ENCODE peak calls at places on chromosomes 7 and 10, in seven cellular contexts. D, X, U, C, G, A and J are unnamed samples.

GRCh38 chr7:27156508-27156898 is at the start of gene HOXA7:
- DNase-seq in D (peak; percentile 82), X (peak; percentile 79), U (peak; percentile 73), C (no peak), G (peak; percentile 90), A (no peak), J (no peak)

GRCh38 chr10:49488056-49488455 is 50.9 kb downstream of the ERCC6 start:
- DNase-seq in D (no peak), X (no peak), U (no peak), C (no peak), G (peak; percentile 66), A (no peak), J (no peak)

GRCh38 chr10:77877461-77878344 is 48.9 kb downstream of the DLG5 start:
- DNase-seq in D (peak; percentile 76), X (no peak), U (no peak), C (peak; percentile 57), G (peak; percentile 89), A (peak; percentile 30), J (no peak)

GRCh38 chr7:57328457-57328856 is 121.5 kb upstream of the ZNF716 start:
- DNase-seq in D (no peak), X (no peak), U (no peak), C (no peak), G (peak; percentile 93), A (peak; percentile 81), J (no peak)

GRCh38 chr7:30087371-30087770 is 47.4 kb upstream of the MTURN start:
- DNase-seq in D (no peak), X (no peak), U (no peak), C (no peak), G (no peak), A (no peak), J (no peak)

GRCh38 chr10:80252296-80252887 is 37.1 kb downstream of the MAT1A start:
- DNase-seq in D (no peak), X (no peak), U (no peak), C (no peak), G (no peak), A (no peak), J (no peak)

GRCh38 chr10:114708717-114709352 is 50.8 kb upstream of the ABLIM1 start:
- DNase-seq in D (peak; percentile 87), X (no peak), U (peak; percentile 58), C (peak; percentile 85), G (no peak), A (no peak), J (peak; percentile 84)

GRCh38 chr10:29689001-29689400 is 54.2 kb upstream of the SVIL start:
- DNase-seq in D (peak; percentile 81), X (no peak), U (no peak), C (peak; percentile 80), G (no peak), A (no peak), J (peak; percentile 14)

GRCh38 chr7:15508258-15508657 is 53.6 kb downstream of the AGMO start:
- DNase-seq in D (peak; percentile 22), X (no peak), U (no peak), C (peak; percentile 74), G (no peak), A (no peak), J (no peak)

GRCh38 chr7:124718032-124718766 is 47.4 kb downstream of the GPR37 start:
- DNase-seq in D (peak; percentile 27), X (no peak), U (no peak), C (no peak), G (no peak), A (no peak), J (no peak)

GRCh38 chr7:142636751-142637150 is 112.5 kb upstream of the PRSS1 start:
- DNase-seq in D (no peak), X (no peak), U (no peak), C (no peak), G (no peak), A (no peak), J (no peak)

GRCh38 chr7:81691199-81691821 is 78.5 kb downstream of the HGF start:
- DNase-seq in D (peak; percentile 13), X (no peak), U (no peak), C (peak; percentile 74), G (no peak), A (no peak), J (no peak)

GRCh38 chr7:67724435-67724834 is 727.8 kb downstream of the TYW1 start:
- DNase-seq in D (no peak), X (no peak), U (no peak), C (no peak), G (no peak), A (no peak), J (no peak)

GRCh38 chr7:100546868-100547800 is 8.1 kb downstream of the AGFG2 start:
- DNase-seq in D (no peak), X (no peak), U (no peak), C (no peak), G (no peak), A (no peak), J (no peak)

GRCh38 chr7:78510580-78511188 is 712.1 kb downstream of the PHTF2 start:
- DNase-seq in D (peak; percentile 51), X (no peak), U (peak; percentile 7), C (peak; percentile 62), G (peak; percentile 49), A (peak; percentile 7), J (peak; percentile 32)

GRCh38 chr7:45570797-45571196 is 3.4 kb upstream of the ADCY1 start:
- DNase-seq in D (no peak), X (no peak), U (no peak), C (no peak), G (no peak), A (no peak), J (no peak)

GRCh38 chr10:69703256-69703655 is 73.2 kb downstream of the FAM241B start:
- DNase-seq in D (no peak), X (no peak), U (no peak), C (no peak), G (no peak), A (no peak), J (no peak)

DNA sequence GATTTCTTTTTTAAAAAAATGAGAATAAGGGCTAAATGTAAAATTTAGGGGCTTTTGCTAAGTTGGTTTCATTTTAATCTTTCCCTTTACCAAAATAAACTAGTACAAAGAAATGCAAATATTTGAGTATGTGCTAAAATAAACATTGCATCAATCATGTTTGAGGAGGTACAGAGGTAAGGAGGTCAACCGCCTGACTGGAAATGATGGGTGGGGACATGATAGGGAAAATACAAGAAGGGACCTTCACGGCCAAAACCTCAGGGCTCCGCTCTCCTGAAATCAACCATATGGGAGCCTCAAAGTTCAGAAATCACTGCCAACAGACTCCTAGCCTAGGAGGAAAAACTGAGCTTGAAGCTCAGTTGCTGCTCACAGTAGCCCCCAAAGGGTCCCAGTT is 207.6 kb downstream of the AHR start:
- DNase-seq in D (peak; percentile 41), X (peak; percentile 17), U (peak; percentile 5), C (peak; percentile 27), G (no peak), A (no peak), J (no peak)
- H3K4me3 ChIP-seq in D (no peak overlapping the region), X (no peak overlapping the region), U (no peak overlapping the region), C (no peak overlapping the region), G (no peak overlapping the region), A (no peak overlapping the region), J (no peak overlapping the region)

GRCh38 chr7:157466473-157467261 is 129.9 kb downstream of the DNAJB6 start:
- DNase-seq in D (no peak), X (no peak), U (no peak), C (no peak), G (no peak), A (no peak), J (no peak)

GRCh38 chr7:157469181-157470016 is 132.6 kb downstream of the DNAJB6 start:
- DNase-seq in D (no peak), X (no peak), U (no peak), C (no peak), G (no peak), A (no peak), J (no peak)

GRCh38 chr7:157467496-157468212 is 130.8 kb downstream of the DNAJB6 start:
- DNase-seq in D (no peak), X (no peak), U (no peak), C (no peak), G (no peak), A (no peak), J (no peak)

GRCh38 chr7:157470017-157470322 is 133.2 kb downstream of the DNAJB6 start:
- DNase-seq in D (no peak), X (no peak), U (no peak), C (no peak), G (no peak), A (no peak), J (no peak)

DNA sequence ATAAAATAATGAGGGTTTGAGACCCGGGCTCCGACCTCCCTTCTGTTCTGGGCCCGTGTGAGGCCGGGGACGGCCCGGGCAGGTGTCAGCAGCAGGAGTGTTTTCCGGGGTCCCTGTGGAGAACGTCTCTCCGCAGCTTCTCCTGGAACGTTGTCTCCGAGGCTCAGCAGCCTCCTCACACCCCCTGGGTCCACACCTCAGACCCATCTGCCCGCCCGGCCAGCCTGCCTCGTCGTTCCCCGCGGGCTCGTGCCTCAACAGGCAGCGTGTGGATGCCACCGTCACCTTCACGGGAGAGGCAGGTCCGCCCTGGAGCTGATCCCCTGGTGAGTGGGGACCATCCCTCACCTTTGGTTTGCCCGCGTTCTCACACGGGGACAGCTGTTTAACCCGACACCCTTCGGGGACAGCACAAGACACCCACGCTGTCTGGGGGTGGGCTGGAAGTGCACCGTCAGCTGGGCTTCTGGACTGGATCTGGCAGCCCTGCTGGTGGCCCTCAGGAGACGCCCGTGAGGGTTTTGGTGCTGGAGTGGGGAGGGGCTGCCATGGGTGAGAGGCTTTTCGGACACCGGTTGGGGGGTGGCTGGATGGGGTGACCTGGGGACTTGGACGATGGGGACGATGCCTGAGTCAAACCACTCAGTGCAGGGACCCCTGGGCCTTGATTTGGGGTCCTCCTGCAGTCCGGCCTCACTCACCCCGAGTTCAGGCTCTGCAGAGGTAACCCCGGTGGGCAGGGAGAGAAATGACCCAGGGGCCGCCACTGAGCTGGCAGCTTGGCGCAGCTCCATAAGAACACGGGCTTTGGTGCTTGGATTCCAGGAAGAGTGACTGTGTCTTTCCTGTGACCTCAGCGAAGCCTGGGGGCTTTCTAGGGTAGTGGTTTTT is 131.7 kb downstream of the DNAJB6 start:
- DNase-seq in D (no peak), X (no peak), U (no peak), C (no peak), G (no peak), A (no peak), J (no peak)
- TF ChIP-seq CTCF in D (no peak), X (no peak), U (no peak), C (no peak), G (no peak), A (no peak), J (no peak)

GRCh38 chr10:119368991-119369869 is 161.9 kb downstream of the GRK5 start:
- DNase-seq in D (no peak), X (no peak), U (no peak), C (no peak), G (no peak), A (no peak), J (no peak)
- H3K4me3 ChIP-seq in D (no peak overlapping the region), X (no peak overlapping the region), U (no peak overlapping the region), C (no peak overlapping the region), G (no peak overlapping the region), A (no peak overlapping the region), J (no peak overlapping the region)

GRCh38 chr7:151059362-151060112 is at the start of gene SLC4A2:
- DNase-seq in D (peak; percentile 69), X (peak; percentile 73), U (peak; percentile 90), C (peak; percentile 70), G (peak; percentile 67), A (peak; percentile 89), J (no peak)
- TF ChIP-seq CTCF in D (peak; percentile 62), X (peak; percentile 47), U (peak; percentile 23), C (peak; percentile 52), G (peak; percentile 39), A (peak; percentile 56), J (peak; percentile 50)